ENCODE peak calls at places on chromosomes 1 and 21, in eight cellular contexts. One of them, this sample, is unnamed.

GRCh38 chr1:23013657-23014056 is 2.0 kb downstream of the TEX46 start:
- DNase-seq in hepatocyte: no peak
- DNase-seq in astrocyte of the spinal cord: peak; percentile 26
- DNase-seq in psoas muscle: no peak
- DNase-seq in foreskin fibroblast: no peak
- DNase-seq in stomach: no peak
- DNase-seq in heart right ventricle: no peak
- DNase-seq in PC-3: peak; percentile 26
- DNase-seq in this sample: no peak

GRCh38 chr1:77539510-77540142 is 142.8 kb downstream of the ZZZ3 start:
- DNase-seq in psoas muscle: no peak
- DNase-seq in PC-3: peak; percentile 94
- DNase-seq in astrocyte of the spinal cord: peak; percentile 94
- DNase-seq in stomach: no peak
- DNase-seq in foreskin fibroblast: peak; percentile 96
- DNase-seq in hepatocyte: no peak
- DNase-seq in heart right ventricle: peak; percentile 17
- DNase-seq in this sample: peak; percentile 88

GRCh38 chr1:70685300-70686286 is 274.5 kb downstream of the CTH start:
- DNase-seq in stomach: peak; percentile 69
- DNase-seq in foreskin fibroblast: peak; percentile 40
- DNase-seq in psoas muscle: peak; percentile 53
- DNase-seq in heart right ventricle: peak; percentile 54
- DNase-seq in hepatocyte: peak; percentile 78
- DNase-seq in PC-3: peak; percentile 76
- DNase-seq in astrocyte of the spinal cord: peak; percentile 26
- DNase-seq in this sample: peak; percentile 18

GRCh38 chr21:34544032-34544496 is 32.1 kb upstream of the KCNE1 start:
- DNase-seq in foreskin fibroblast: peak; percentile 81
- DNase-seq in heart right ventricle: peak; percentile 78
- DNase-seq in astrocyte of the spinal cord: peak; percentile 72
- DNase-seq in hepatocyte: peak; percentile 91
- DNase-seq in PC-3: peak; percentile 93
- DNase-seq in stomach: peak; percentile 88
- DNase-seq in psoas muscle: no peak
- DNase-seq in this sample: peak; percentile 55

GRCh38 chr1:235067396-235068154 is 61.1 kb downstream of the TOMM20 start:
- DNase-seq in astrocyte of the spinal cord: peak; percentile 99
- DNase-seq in psoas muscle: peak; percentile 92
- DNase-seq in stomach: peak; percentile 83
- DNase-seq in hepatocyte: peak; percentile 90
- DNase-seq in heart right ventricle: peak; percentile 74
- DNase-seq in PC-3: peak; percentile 98
- DNase-seq in foreskin fibroblast: peak; percentile 97
- DNase-seq in this sample: peak; percentile 100

GRCh38 chr1:215581896-215582295 is 14.8 kb downstream of the KCTD3 start:
- DNase-seq in psoas muscle: no peak
- DNase-seq in hepatocyte: no peak
- DNase-seq in stomach: no peak
- DNase-seq in astrocyte of the spinal cord: no peak
- DNase-seq in PC-3: peak; percentile 24
- DNase-seq in foreskin fibroblast: no peak
- DNase-seq in heart right ventricle: no peak
- DNase-seq in this sample: no peak

GRCh38 chr1:31837441-31838158 is 21.8 kb upstream of the SPOCD1 start:
- DNase-seq in psoas muscle: no peak
- DNase-seq in hepatocyte: no peak
- DNase-seq in astrocyte of the spinal cord: no peak
- DNase-seq in heart right ventricle: no peak
- DNase-seq in PC-3: no peak
- DNase-seq in stomach: no peak
- DNase-seq in foreskin fibroblast: peak; percentile 36
- DNase-seq in this sample: no peak

GRCh38 chr1:40197656-40198055 is 36.5 kb downstream of the RLF start:
- DNase-seq in astrocyte of the spinal cord: no peak
- DNase-seq in psoas muscle: no peak
- DNase-seq in PC-3: peak; percentile 10
- DNase-seq in foreskin fibroblast: no peak
- DNase-seq in heart right ventricle: no peak
- DNase-seq in stomach: no peak
- DNase-seq in hepatocyte: no peak
- DNase-seq in this sample: no peak

GRCh38 chr1:36643391-36644270 is 160.9 kb upstream of the CSF3R start:
- DNase-seq in foreskin fibroblast: no peak
- DNase-seq in astrocyte of the spinal cord: no peak
- DNase-seq in hepatocyte: no peak
- DNase-seq in stomach: no peak
- DNase-seq in psoas muscle: no peak
- DNase-seq in heart right ventricle: no peak
- DNase-seq in PC-3: no peak
- DNase-seq in this sample: no peak

GRCh38 chr1:217482356-217483102 is 148.4 kb downstream of the GPATCH2 start:
- DNase-seq in foreskin fibroblast: peak; percentile 82
- DNase-seq in stomach: no peak
- DNase-seq in psoas muscle: no peak
- DNase-seq in heart right ventricle: no peak
- DNase-seq in PC-3: peak; percentile 88
- DNase-seq in hepatocyte: no peak
- DNase-seq in astrocyte of the spinal cord: peak; percentile 86
- DNase-seq in this sample: peak; percentile 67

GRCh38 chr1:79599257-79599656 is 592.7 kb upstream of the ADGRL4 start:
- DNase-seq in astrocyte of the spinal cord: no peak
- DNase-seq in foreskin fibroblast: peak; percentile 14
- DNase-seq in heart right ventricle: no peak
- DNase-seq in stomach: no peak
- DNase-seq in hepatocyte: no peak
- DNase-seq in psoas muscle: no peak
- DNase-seq in PC-3: no peak
- DNase-seq in this sample: no peak

GRCh38 chr1:8078176-8078671 is 52.1 kb upstream of the ERRFI1 start:
- DNase-seq in astrocyte of the spinal cord: peak; percentile 90
- DNase-seq in hepatocyte: peak; percentile 56
- DNase-seq in PC-3: peak; percentile 86
- DNase-seq in stomach: no peak
- DNase-seq in psoas muscle: no peak
- DNase-seq in foreskin fibroblast: peak; percentile 86
- DNase-seq in heart right ventricle: no peak
- DNase-seq in this sample: no peak

GRCh38 chr1:204621391-204621790 is 64.1 kb downstream of the LRRN2 start:
- DNase-seq in PC-3: peak; percentile 99
- DNase-seq in astrocyte of the spinal cord: no peak
- DNase-seq in psoas muscle: no peak
- DNase-seq in heart right ventricle: no peak
- DNase-seq in foreskin fibroblast: peak; percentile 18
- DNase-seq in hepatocyte: no peak
- DNase-seq in stomach: no peak
- DNase-seq in this sample: peak; percentile 64

GRCh38 chr1:192610114-192610958 is 25.6 kb upstream of the RGS13 start:
- DNase-seq in PC-3: peak; percentile 39
- DNase-seq in heart right ventricle: no peak
- DNase-seq in foreskin fibroblast: peak; percentile 63
- DNase-seq in hepatocyte: peak; percentile 24
- DNase-seq in astrocyte of the spinal cord: peak; percentile 43
- DNase-seq in psoas muscle: no peak
- DNase-seq in stomach: no peak
- DNase-seq in this sample: no peak

DNA sequence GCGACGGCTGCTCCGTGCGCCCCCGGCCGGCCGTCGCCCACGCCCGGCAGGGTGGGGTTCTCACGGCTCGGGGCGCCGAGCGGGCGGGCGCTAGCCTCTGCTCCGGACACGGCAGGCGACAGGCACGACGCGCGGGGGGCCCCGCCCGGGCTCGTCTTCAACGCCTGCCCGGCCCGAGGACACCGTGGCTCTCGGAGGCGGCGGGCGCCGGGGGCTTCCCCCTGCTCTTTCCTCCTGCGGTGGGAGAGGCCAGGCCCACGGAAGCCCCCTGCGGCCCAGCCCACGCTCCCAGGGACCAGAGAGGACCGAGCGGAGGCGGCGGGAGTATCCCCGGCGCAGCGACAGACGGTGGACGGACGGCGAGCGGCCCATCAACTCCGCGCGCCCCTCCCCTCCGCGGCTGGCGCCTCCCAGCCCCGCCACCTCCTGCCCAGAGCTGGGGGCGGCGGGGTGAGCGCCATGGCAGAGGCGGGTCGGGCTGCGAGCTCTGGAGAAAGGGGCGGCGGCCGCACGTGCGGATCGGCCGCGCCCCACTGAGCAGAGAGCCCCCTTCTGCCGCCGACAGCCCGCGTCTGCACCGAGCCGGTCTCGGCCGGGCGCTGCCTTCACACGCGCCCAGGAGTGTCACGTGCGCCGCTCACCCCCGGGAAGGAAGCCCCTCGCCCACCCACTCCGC is at the start of the genes SHE and TDRD10:
- DNase-seq in PC-3: no peak
- DNase-seq in hepatocyte: peak; percentile 38
- DNase-seq in stomach: no peak
- DNase-seq in heart right ventricle: peak; percentile 57
- DNase-seq in foreskin fibroblast: no peak
- DNase-seq in astrocyte of the spinal cord: no peak
- DNase-seq in psoas muscle: peak; percentile 59
- DNase-seq in this sample: no peak
- H3K4me3 ChIP-seq in PC-3: no peak within 1 kb of the TSS
- H3K4me3 ChIP-seq in hepatocyte: no peak within 1 kb of the TSS
- H3K4me3 ChIP-seq in stomach: peak within 1 kb of the TSS; percentile 60
- H3K4me3 ChIP-seq in heart right ventricle: peak within 1 kb of the TSS; percentile 67
- H3K4me3 ChIP-seq in foreskin fibroblast: no peak within 1 kb of the TSS
- H3K4me3 ChIP-seq in astrocyte of the spinal cord: no peak within 1 kb of the TSS
- H3K4me3 ChIP-seq in psoas muscle: peak within 1 kb of the TSS; percentile 67
- H3K4me3 ChIP-seq in this sample: no peak within 1 kb of the TSS

GRCh38 chr1:178959543-178960460 is 65.9 kb upstream of the FAM20B start:
- DNase-seq in PC-3: no peak
- DNase-seq in astrocyte of the spinal cord: no peak
- DNase-seq in heart right ventricle: no peak
- DNase-seq in psoas muscle: no peak
- DNase-seq in foreskin fibroblast: no peak
- DNase-seq in hepatocyte: no peak
- DNase-seq in stomach: no peak
- DNase-seq in this sample: no peak

GRCh38 chr1:178961331-178961730 is 64.4 kb upstream of the FAM20B start:
- DNase-seq in astrocyte of the spinal cord: no peak
- DNase-seq in foreskin fibroblast: no peak
- DNase-seq in heart right ventricle: no peak
- DNase-seq in hepatocyte: no peak
- DNase-seq in stomach: no peak
- DNase-seq in PC-3: no peak
- DNase-seq in psoas muscle: no peak
- DNase-seq in this sample: no peak

GRCh38 chr1:178961868-178962267 is 63.8 kb upstream of the FAM20B start:
- DNase-seq in psoas muscle: no peak
- DNase-seq in PC-3: no peak
- DNase-seq in stomach: no peak
- DNase-seq in astrocyte of the spinal cord: no peak
- DNase-seq in heart right ventricle: no peak
- DNase-seq in foreskin fibroblast: no peak
- DNase-seq in hepatocyte: no peak
- DNase-seq in this sample: no peak

GRCh38 chr1:178958491-178958890 is 67.2 kb upstream of the FAM20B start:
- DNase-seq in heart right ventricle: no peak
- DNase-seq in hepatocyte: no peak
- DNase-seq in foreskin fibroblast: no peak
- DNase-seq in psoas muscle: no peak
- DNase-seq in astrocyte of the spinal cord: no peak
- DNase-seq in stomach: no peak
- DNase-seq in PC-3: no peak
- DNase-seq in this sample: no peak

DNA sequence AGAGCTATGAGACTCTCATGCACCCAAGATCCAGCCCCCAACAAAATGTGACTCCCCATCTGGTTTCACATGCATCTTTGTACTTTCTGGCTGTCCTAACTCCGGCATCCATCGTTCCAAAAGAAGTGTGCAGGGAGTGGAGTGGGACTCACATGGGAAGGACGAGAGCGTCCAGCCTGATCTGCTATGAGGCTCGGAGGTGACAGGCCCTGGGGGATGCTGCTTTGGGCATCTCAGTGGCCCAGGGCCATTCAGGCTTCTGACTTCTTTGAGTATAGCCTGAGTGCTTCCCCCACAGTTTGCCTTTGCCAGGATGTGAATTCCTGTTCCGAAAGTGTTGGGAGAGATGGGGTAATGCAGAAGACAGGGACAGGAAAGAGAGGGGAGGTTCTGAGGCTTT is 64.9 kb upstream of the FAM20B start:
- DNase-seq in stomach: no peak
- DNase-seq in hepatocyte: no peak
- DNase-seq in psoas muscle: no peak
- DNase-seq in heart right ventricle: no peak
- DNase-seq in foreskin fibroblast: peak; percentile 25
- DNase-seq in PC-3: no peak
- DNase-seq in astrocyte of the spinal cord: no peak
- DNase-seq in this sample: no peak
- H3K4me3 ChIP-seq in stomach: no peak overlapping the region
- H3K4me3 ChIP-seq in hepatocyte: no peak overlapping the region
- H3K4me3 ChIP-seq in psoas muscle: no peak overlapping the region
- H3K4me3 ChIP-seq in heart right ventricle: no peak overlapping the region
- H3K4me3 ChIP-seq in foreskin fibroblast: no peak overlapping the region
- H3K4me3 ChIP-seq in PC-3: no peak overlapping the region
- H3K4me3 ChIP-seq in astrocyte of the spinal cord: no peak overlapping the region
- H3K4me3 ChIP-seq in this sample: no peak overlapping the region

GRCh38 chr1:105208581-105208980 is 1458.9 kb downstream of the AMY1C start:
- DNase-seq in PC-3: no peak
- DNase-seq in psoas muscle: no peak
- DNase-seq in astrocyte of the spinal cord: no peak
- DNase-seq in hepatocyte: no peak
- DNase-seq in stomach: no peak
- DNase-seq in foreskin fibroblast: no peak
- DNase-seq in heart right ventricle: no peak
- DNase-seq in this sample: no peak
- H3K4me3 ChIP-seq in PC-3: no peak overlapping the region
- H3K4me3 ChIP-seq in psoas muscle: no peak overlapping the region
- H3K4me3 ChIP-seq in astrocyte of the spinal cord: no peak overlapping the region
- H3K4me3 ChIP-seq in hepatocyte: no peak overlapping the region
- H3K4me3 ChIP-seq in stomach: no peak overlapping the region
- H3K4me3 ChIP-seq in foreskin fibroblast: no peak overlapping the region
- H3K4me3 ChIP-seq in heart right ventricle: no peak overlapping the region
- H3K4me3 ChIP-seq in this sample: no peak overlapping the region

GRCh38 chr1:2192031-2192995 is 2.3 kb downstream of the FAAP20 start:
- DNase-seq in psoas muscle: no peak
- DNase-seq in PC-3: no peak
- DNase-seq in stomach: no peak
- DNase-seq in hepatocyte: peak; percentile 64
- DNase-seq in astrocyte of the spinal cord: peak; percentile 42
- DNase-seq in heart right ventricle: peak; percentile 64
- DNase-seq in foreskin fibroblast: peak; percentile 76
- DNase-seq in this sample: no peak

GRCh38 chr1:2190491-2190976 is 4.0 kb downstream of the FAAP20 start:
- DNase-seq in heart right ventricle: no peak
- DNase-seq in psoas muscle: no peak
- DNase-seq in PC-3: peak; percentile 35
- DNase-seq in foreskin fibroblast: no peak
- DNase-seq in astrocyte of the spinal cord: no peak
- DNase-seq in stomach: no peak
- DNase-seq in hepatocyte: no peak
- DNase-seq in this sample: no peak

GRCh38 chr1:2188336-2188735 is 6.2 kb downstream of the FAAP20 start:
- DNase-seq in foreskin fibroblast: no peak
- DNase-seq in heart right ventricle: no peak
- DNase-seq in hepatocyte: no peak
- DNase-seq in astrocyte of the spinal cord: no peak
- DNase-seq in psoas muscle: no peak
- DNase-seq in stomach: no peak
- DNase-seq in PC-3: no peak
- DNase-seq in this sample: no peak

GRCh38 chr1:2187619-2188018 is 7.0 kb downstream of the FAAP20 start:
- DNase-seq in heart right ventricle: no peak
- DNase-seq in hepatocyte: no peak
- DNase-seq in PC-3: no peak
- DNase-seq in astrocyte of the spinal cord: no peak
- DNase-seq in psoas muscle: no peak
- DNase-seq in stomach: no peak
- DNase-seq in foreskin fibroblast: no peak
- DNase-seq in this sample: no peak

GRCh38 chr1:2189459-2190425 is 4.8 kb downstream of the FAAP20 start:
- DNase-seq in astrocyte of the spinal cord: peak; percentile 96
- DNase-seq in stomach: peak; percentile 97
- DNase-seq in heart right ventricle: peak; percentile 95
- DNase-seq in psoas muscle: peak; percentile 99
- DNase-seq in PC-3: peak; percentile 99
- DNase-seq in foreskin fibroblast: peak; percentile 98
- DNase-seq in hepatocyte: peak; percentile 98
- DNase-seq in this sample: peak; percentile 89
- H3K4me3 ChIP-seq in astrocyte of the spinal cord: peak overlapping the region; percentile 45
- H3K4me3 ChIP-seq in stomach: peak overlapping the region; percentile 64
- H3K4me3 ChIP-seq in heart right ventricle: peak overlapping the region; percentile 65
- H3K4me3 ChIP-seq in psoas muscle: peak overlapping the region; percentile 72
- H3K4me3 ChIP-seq in PC-3: peak overlapping the region; percentile 70
- H3K4me3 ChIP-seq in foreskin fibroblast: peak overlapping the region; percentile 57
- H3K4me3 ChIP-seq in hepatocyte: peak overlapping the region; percentile 33
- H3K4me3 ChIP-seq in this sample: peak overlapping the region; percentile 44